ENCODE peak calls at places on chromosomes 2 and 18, in ten cellular contexts. L is left lung; X is NCI-H1105 treated with DMSO at 0.1 percent for 48 hours; I is WTC11; P is EL; D is tibial artery; Q is H4; A is stimulated activated CD4-positive, alpha-beta T cell treated with anti-CD3 and anti-CD28 coated beads, Interleukin-4, amount 100 ng/mL, for 24 hours; S is immature natural killer cell; B is naive B cell. K is an unnamed sample.

GRCh38 chr18:65968605-65969004 is 217.8 kb downstream of the CDH7 start:
- DNase-seq in D (no peak), B (no peak), P (no peak), X (no peak), Q (no peak), L (no peak), S (no peak), A (no peak), I (peak), K (peak)

GRCh38 chr2:108971661-108972566 is 17.1 kb downstream of the EDAR start:
- DNase-seq in D (peak), X (no peak), S (no peak), A (no peak), B (no peak), L (no peak), Q (no peak), I (no peak), P (peak), K (no peak)

GRCh38 chr18:60585670-60586069 is 213.1 kb upstream of the MC4R start:
- DNase-seq in S (no peak), A (no peak), B (no peak), I (no peak), P (no peak), Q (no peak), X (peak), D (no peak), L (no peak), K (no peak)

GRCh38 chr2:74152954-74153353 is 5.2 kb upstream of the BOLA3 start:
- DNase-seq in S (no peak), B (no peak), Q (no peak), I (no peak), P (no peak), A (no peak), D (no peak), L (no peak), X (no peak), K (no peak)

GRCh38 chr2:16226942-16227664 is 286.8 kb downstream of the MYCN start:
- DNase-seq in P (no peak), A (no peak), L (no peak), Q (no peak), X (peak), S (no peak), B (no peak), I (no peak), D (peak), K (no peak)

GRCh38 chr2:112866128-112866835 is 29.7 kb upstream of the IL1B start:
- DNase-seq in I (no peak), X (no peak), D (no peak), P (no peak), A (no peak), S (no peak), L (no peak), Q (no peak), B (no peak), K (no peak)

GRCh38 chr2:190746971-190747761 is 98.3 kb downstream of the NAB1 start:
- DNase-seq in D (no peak), B (no peak), L (no peak), X (no peak), Q (no peak), P (peak), A (no peak), S (no peak), I (no peak), K (no peak)

GRCh38 chr2:3305952-3306351 is 71.7 kb downstream of the EIPR1 start:
- DNase-seq in Q (no peak), P (no peak), X (no peak), S (no peak), L (no peak), A (no peak), I (no peak), D (no peak), B (no peak), K (no peak)

GRCh38 chr2:237096201-237096600 is 10.5 kb downstream of the COPS8 start:
- DNase-seq in B (no peak), A (no peak), I (no peak), Q (no peak), X (no peak), P (no peak), D (no peak), S (no peak), L (no peak), K (no peak)

GRCh38 chr2:22213237-22213636 is 1089.5 kb downstream of the TDRD15 start:
- DNase-seq in L (no peak), A (no peak), S (no peak), Q (no peak), D (no peak), B (no peak), P (no peak), X (no peak), I (no peak), K (no peak)

GRCh38 chr2:240498958-240499260 is 58.9 kb downstream of the ANKMY1 start:
- DNase-seq in A (peak), P (no peak), S (no peak), D (no peak), L (no peak), B (no peak), I (no peak), X (no peak), Q (no peak), K (no peak)

GRCh38 chr2:232460171-232460570 is 4.2 kb downstream of the ALPI start:
- DNase-seq in B (no peak), P (no peak), Q (no peak), I (no peak), X (no peak), S (no peak), L (no peak), D (no peak), A (no peak), K (no peak)

K was measured in NCI-H2171.